ENCODE peak calls at places on chromosomes 2 and 18, in four cellular contexts. K is GM12878, M is HepG2, G is SK-N-SH. U is an unnamed sample.

GRCh38 chr2:132560562-132560961 is 109.4 kb downstream of the LYPD1 start:
- DNase-seq in K (no peak), M (no peak), G (no peak), U (no peak)

GRCh38 chr2:24544456-24545115 is 53.5 kb downstream of the NCOA1 start:
- DNase-seq in K (no peak), M (no peak), G (no peak), U (no peak)

GRCh38 chr2:17672583-17673317 is 80.9 kb downstream of the SMC6 start:
- DNase-seq in K (no peak), M (no peak), G (no peak), U (peak; percentile 7)

GRCh38 chr2:41741951-41742563 is 305.8 kb upstream of the PKDCC start:
- DNase-seq in K (no peak), M (no peak), G (no peak), U (no peak)

GRCh38 chr18:5600376-5601071 is 56.7 kb upstream of the EPB41L3 start:
- DNase-seq in K (no peak), M (peak; percentile 16), G (no peak), U (no peak)

GRCh38 chr18:66495844-66496243 is 108.0 kb downstream of the CDH19 start:
- DNase-seq in K (no peak), M (peak; percentile 62), G (peak; percentile 26), U (peak; percentile 71)

GRCh38 chr2:217996345-217996744 is 6.5 kb downstream of the TNS1 start:
- DNase-seq in K (no peak), M (no peak), G (no peak), U (no peak)

GRCh38 chr2:49108436-49108835 is 45.9 kb downstream of the FSHR start:
- DNase-seq in K (no peak), M (no peak), G (no peak), U (no peak)

GRCh38 chr2:81196933-81197628 is 892.5 kb upstream of the LRRTM1 start:
- DNase-seq in K (no peak), M (no peak), G (no peak), U (no peak)

GRCh38 chr2:239253705-239254104 is 147.1 kb downstream of the HDAC4 start:
- DNase-seq in K (no peak), M (no peak), G (no peak), U (no peak)

GRCh38 chr2:64677530-64677929 is 23.8 kb upstream of the SERTAD2 start:
- DNase-seq in K (no peak), M (no peak), G (no peak), U (no peak)

GRCh38 chr18:44897445-44898215 is 216.9 kb downstream of the SETBP1 start:
- DNase-seq in K (no peak), M (no peak), G (no peak), U (no peak)

GRCh38 chr2:186036862-186037449 is 298.4 kb downstream of the FSIP2 start:
- DNase-seq in K (no peak), M (no peak), G (no peak), U (no peak)

GRCh38 chr2:223101340-223102039 is 49.5 kb downstream of the KCNE4 start:
- DNase-seq in K (peak; percentile 31), M (peak; percentile 31), G (peak; percentile 42), U (peak; percentile 63)

GRCh38 chr18:49621851-49622351 is 60.0 kb downstream of the LIPG start:
- DNase-seq in K (no peak), M (no peak), G (no peak), U (no peak)

GRCh38 chr2:32485399-32485798 is 128.6 kb downstream of the BIRC6 start:
- DNase-seq in K (no peak), M (no peak), G (no peak), U (no peak)
- TF ChIP-seq PBX3 in K (no peak), M (no peak), G (no peak), U (no peak)

GRCh38 chr2:2810504-2810903 is 479.4 kb upstream of the MYT1L start:
- DNase-seq in K (no peak), M (no peak), G (no peak), U (no peak)
- TF ChIP-seq PBX3 in K (no peak), M (no peak), G (no peak), U (no peak)

GRCh38 chr2:175855794-175856453 is 146.1 kb downstream of the LNPK start:
- DNase-seq in K (no peak), M (no peak), G (no peak), U (no peak)
- TF ChIP-seq PBX3 in K (no peak), M (no peak), G (peak; percentile 59), U (no peak)

DNA sequence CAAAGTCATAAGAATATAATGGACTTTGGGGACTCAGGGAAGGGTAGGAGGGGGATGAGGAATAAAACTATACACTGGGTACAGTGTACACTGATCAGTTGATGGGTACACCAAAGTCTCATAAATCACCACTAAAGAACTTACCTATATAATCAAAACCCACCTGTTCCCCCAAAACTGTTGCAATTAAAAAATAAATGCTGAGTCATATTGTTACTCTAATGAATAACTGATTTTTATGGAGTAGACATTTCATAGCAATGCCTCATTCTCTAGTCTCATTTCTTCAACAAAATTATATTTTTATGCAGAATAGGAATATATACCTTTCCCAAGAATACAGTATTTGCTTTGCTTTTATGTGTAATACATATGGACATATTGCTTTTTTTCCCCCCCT is 181.2 kb downstream of the ST6GAL2 start:
- DNase-seq in K (no peak), M (no peak), G (no peak), U (no peak)
- TF ChIP-seq PBX3 in K (no peak), M (no peak), G (no peak), U (no peak)

GRCh38 chr2:44086639-44087036 is 82.0 kb upstream of the PPM1B start:
- DNase-seq in K (no peak), M (no peak), G (no peak), U (no peak)

GRCh38 chr2:44084850-44085249 is 83.8 kb upstream of the PPM1B start:
- DNase-seq in K (no peak), M (no peak), G (no peak), U (no peak)

GRCh38 chr2:44087714-44088092 is 81.0 kb upstream of the PPM1B start:
- DNase-seq in K (no peak), M (peak; percentile 22), G (no peak), U (no peak)

GRCh38 chr2:44083054-44083453 is 85.6 kb upstream of the PPM1B start:
- DNase-seq in K (no peak), M (no peak), G (no peak), U (no peak)

GRCh38 chr2:44087037-44087713 is 81.5 kb upstream of the PPM1B start:
- DNase-seq in K (no peak), M (peak; percentile 72), G (peak; percentile 92), U (peak; percentile 79)
- TF ChIP-seq PBX3 in K (no peak), M (no peak), G (no peak), U (no peak)

U was measured in A549.